ENCODE peak calls at places on chromosome 20, in seven cellular contexts. U, N, R, T, P, Q and F are unnamed samples.

GRCh38 chr20:64138276-64138815 is 25.9 kb upstream of the MYT1 start:
- DNase-seq in U (no peak), N (no peak), R (peak; percentile 12), T (no peak), P (no peak), Q (no peak), F (no peak)

GRCh38 chr20:44532981-44533331 is 11.1 kb upstream of the SERINC3 start:
- DNase-seq in U (no peak), N (peak; percentile 62), R (peak; percentile 59), T (no peak), P (no peak), Q (peak; percentile 29), F (no peak)

GRCh38 chr20:21028436-21028835 is 77.7 kb downstream of the LINC00237 start:
- DNase-seq in U (no peak), N (no peak), R (no peak), T (no peak), P (no peak), Q (no peak), F (no peak)

GRCh38 chr20:63135411-63135810 is 80.5 kb downstream of the YTHDF1 start:
- DNase-seq in U (no peak), N (no peak), R (no peak), T (no peak), P (no peak), Q (no peak), F (no peak)

GRCh38 chr20:15191082-15191723 is 853.8 kb upstream of the FLRT3 start:
- DNase-seq in U (no peak), N (no peak), R (no peak), T (no peak), P (no peak), Q (no peak), F (no peak)

GRCh38 chr20:35953411-35954199 is 697 bp downstream of the SCAND1 start:
- DNase-seq in U (no peak), N (peak; percentile 65), R (no peak), T (peak; percentile 48), P (peak; percentile 58), Q (peak; percentile 45), F (peak; percentile 84)

GRCh38 chr20:41524980-41525613 is 93.1 kb downstream of the CHD6 start:
- DNase-seq in U (no peak), N (peak; percentile 66), R (peak; percentile 45), T (peak; percentile 83), P (peak; percentile 76), Q (peak; percentile 4), F (no peak)

GRCh38 chr20:17613328-17614175 is 43.7 kb downstream of the DSTN start:
- DNase-seq in U (no peak), N (no peak), R (no peak), T (no peak), P (peak; percentile 66), Q (no peak), F (peak; percentile 85)

GRCh38 chr20:25288291-25289181 is 40.7 kb downstream of the PYGB start:
- DNase-seq in U (no peak), N (no peak), R (no peak), T (peak; percentile 13), P (no peak), Q (no peak), F (no peak)

GRCh38 chr20:5065489-5066383 is 54.0 kb downstream of the PCNA start:
- DNase-seq in U (peak; percentile 92), N (peak; percentile 98), R (peak; percentile 98), T (peak; percentile 36), P (peak; percentile 78), Q (peak; percentile 96), F (peak; percentile 89)

GRCh38 chr20:4800676-4801449 is 79.2 kb downstream of the PRND start:
- DNase-seq in U (no peak), N (no peak), R (no peak), T (no peak), P (no peak), Q (no peak), F (no peak)

GRCh38 chr20:45502561-45502960 is 12.9 kb downstream of the SPINT3 start:
- DNase-seq in U (no peak), N (no peak), R (no peak), T (no peak), P (no peak), Q (no peak), F (no peak)

GRCh38 chr20:59063358-59064213 is 21.0 kb upstream of the PRELID3B start:
- DNase-seq in U (no peak), N (peak; percentile 82), R (peak; percentile 72), T (peak; percentile 20), P (peak; percentile 70), Q (peak; percentile 75), F (no peak)

GRCh38 chr20:29756664-29757063 is 1500.8 kb upstream of the DEFB115 start:
- DNase-seq in U (no peak), N (no peak), R (no peak), T (no peak), P (no peak), Q (no peak), F (no peak)

GRCh38 chr20:6178537-6178936 is 55.7 kb upstream of the FERMT1 start:
- DNase-seq in U (peak; percentile 5), N (peak; percentile 54), R (peak; percentile 63), T (no peak), P (no peak), Q (peak; percentile 66), F (no peak)

GRCh38 chr20:22502731-22503191 is 81.6 kb downstream of the FOXA2 start:
- DNase-seq in U (no peak), N (no peak), R (no peak), T (no peak), P (no peak), Q (no peak), F (no peak)

GRCh38 chr20:44015733-44016103 is 101.1 kb downstream of the TOX2 start:
- DNase-seq in U (no peak), N (no peak), R (no peak), T (no peak), P (no peak), Q (no peak), F (no peak)

GRCh38 chr20:61044499-61044898 is 207.6 kb upstream of the CDH4 start:
- DNase-seq in U (no peak), N (no peak), R (no peak), T (no peak), P (no peak), Q (no peak), F (no peak)

GRCh38 chr20:56581701-56582100 is 47.4 kb upstream of the TFAP2C start:
- DNase-seq in U (no peak), N (no peak), R (no peak), T (no peak), P (no peak), Q (no peak), F (no peak)

GRCh38 chr20:20409326-20409725 is 41.4 kb downstream of the INSM1 start:
- DNase-seq in U (no peak), N (no peak), R (no peak), T (no peak), P (no peak), Q (no peak), F (no peak)

GRCh38 chr20:50464026-50464724 is 46.0 kb upstream of the PTPN1 start:
- DNase-seq in U (no peak), N (peak; percentile 66), R (peak; percentile 66), T (peak; percentile 39), P (peak; percentile 78), Q (peak; percentile 65), F (peak; percentile 82)

GRCh38 chr20:62211769-62212288 is 8.2 kb downstream of the HRH3 start:
- DNase-seq in U (no peak), N (no peak), R (no peak), T (no peak), P (no peak), Q (no peak), F (no peak)

GRCh38 chr20:32894711-32895355 is 36.1 kb downstream of the EFCAB8 start:
- DNase-seq in U (no peak), N (no peak), R (no peak), T (no peak), P (no peak), Q (no peak), F (no peak)

GRCh38 chr20:32893263-32893877 is 34.6 kb downstream of the EFCAB8 start:
- DNase-seq in U (no peak), N (no peak), R (no peak), T (no peak), P (no peak), Q (no peak), F (no peak)

GRCh38 chr20:32891491-32891890 is 32.8 kb downstream of the EFCAB8 start:
- DNase-seq in U (no peak), N (no peak), R (no peak), T (no peak), P (no peak), Q (no peak), F (no peak)

GRCh38 chr20:32891926-32892660 is 33.4 kb downstream of the EFCAB8 start:
- DNase-seq in U (no peak), N (no peak), R (no peak), T (no peak), P (no peak), Q (no peak), F (no peak)

GRCh38 chr20:32893878-32894483 is 35.3 kb downstream of the EFCAB8 start:
- DNase-seq in U (no peak), N (peak; percentile 22), R (peak; percentile 3), T (no peak), P (no peak), Q (peak; percentile 6), F (no peak)
- TF ChIP-seq CTCF in U (peak; percentile 44), N (peak; percentile 53), R (peak; percentile 25), T (peak; percentile 50), P (peak; percentile 57), Q (peak; percentile 21), F (no peak)

GRCh38 chr20:12838261-12838866 is 170.4 kb upstream of the SPTLC3 start:
- DNase-seq in U (no peak), N (no peak), R (no peak), T (no peak), P (no peak), Q (no peak), F (no peak)
- TF ChIP-seq CTCF in U (no peak), N (no peak), R (no peak), T (peak; percentile 29), P (no peak), Q (no peak), F (no peak)

GRCh38 chr20:52060794-52061714 is 130.5 kb downstream of the ZFP64 start:
- DNase-seq in U (no peak), N (peak; percentile 51), R (peak; percentile 25), T (no peak), P (no peak), Q (peak; percentile 41), F (no peak)
- TF ChIP-seq CTCF in U (peak; percentile 43), N (peak; percentile 20), R (peak; percentile 34), T (peak; percentile 50), P (peak; percentile 38), Q (peak; percentile 29), F (no peak)

GRCh38 chr20:42708261-42708660 is 481.4 kb downstream of the PTPRT start:
- DNase-seq in U (no peak), N (no peak), R (no peak), T (no peak), P (no peak), Q (no peak), F (no peak)
- TF ChIP-seq CTCF in U (no peak), N (no peak), R (no peak), T (no peak), P (no peak), Q (no peak), F (no peak)

GRCh38 chr20:51533291-51534172 is 9.0 kb downstream of the NFATC2 start:
- DNase-seq in U (no peak), N (peak; percentile 36), R (no peak), T (no peak), P (no peak), Q (no peak), F (no peak)
- TF ChIP-seq CTCF in U (no peak), N (no peak), R (no peak), T (no peak), P (no peak), Q (no peak), F (no peak)